ENCODE peak calls at places on chromosome 1, in four cellular contexts. E, X, I and V are unnamed samples.

GRCh38 chr1:39996396-39997004 is 41.6 kb downstream of the MFSD2A start:
- DNase-seq in E (no peak), X (no peak), I (no peak), V (no peak)

GRCh38 chr1:15425521-15425920 is 12.7 kb upstream of the CTRC start:
- DNase-seq in E (no peak), X (no peak), I (no peak), V (no peak)

GRCh38 chr1:218344814-218345672 is at the start of gene TGFB2:
- DNase-seq in E (no peak), X (peak), I (peak), V (peak)

GRCh38 chr1:31583995-31584868 is 7.9 kb downstream of the TINAGL1 start:
- DNase-seq in E (peak), X (peak), I (no peak), V (no peak)

GRCh38 chr1:92851729-92852128 is 19.9 kb downstream of the RPL5 start:
- DNase-seq in E (no peak), X (no peak), I (no peak), V (no peak)

GRCh38 chr1:83705091-83705490 is 293.8 kb downstream of the TTLL7 start:
- DNase-seq in E (no peak), X (peak), I (no peak), V (no peak)

GRCh38 chr1:29672955-29673507 is 436.7 kb downstream of the PTPRU start:
- DNase-seq in E (no peak), X (no peak), I (no peak), V (no peak)

GRCh38 chr1:221284028-221284427 is 404.8 kb downstream of the HLX start:
- DNase-seq in E (no peak), X (peak), I (peak), V (peak)

GRCh38 chr1:178928985-178929384 is 58.1 kb upstream of the ANGPTL1 start:
- DNase-seq in E (no peak), X (no peak), I (no peak), V (no peak)

GRCh38 chr1:232381676-232382075 is 248.3 kb downstream of the SIPA1L2 start:
- DNase-seq in E (no peak), X (no peak), I (no peak), V (no peak)

GRCh38 chr1:234772345-234773147 is 162.6 kb upstream of the IRF2BP2 start:
- DNase-seq in E (peak), X (peak), I (peak), V (peak)